ENCODE peak calls at places on chromosomes 2 and 18, in six cellular contexts. One of them, this sample, is unnamed.

GRCh38 chr2:95042472-95043271 is 17.2 kb downstream of the MAL start:
- DNase-seq in IMR-90: no peak
- DNase-seq in right cardiac atrium: peak
- DNase-seq in fibroblast of lung: no peak
- DNase-seq in sigmoid colon: peak
- DNase-seq in heart left ventricle: no peak
- DNase-seq in this sample: no peak

GRCh38 chr2:158953926-158954763 is 14.3 kb upstream of the TANC1 start:
- DNase-seq in IMR-90: peak
- DNase-seq in right cardiac atrium: peak
- DNase-seq in fibroblast of lung: peak
- DNase-seq in sigmoid colon: peak
- DNase-seq in heart left ventricle: peak
- DNase-seq in this sample: no peak

GRCh38 chr2:233929352-233929843 is 12.2 kb downstream of the TRPM8 start:
- DNase-seq in IMR-90: no peak
- DNase-seq in right cardiac atrium: no peak
- DNase-seq in fibroblast of lung: no peak
- DNase-seq in sigmoid colon: no peak
- DNase-seq in heart left ventricle: no peak
- DNase-seq in this sample: no peak

GRCh38 chr2:72035518-72036172 is 112.0 kb downstream of the CYP26B1 start:
- DNase-seq in IMR-90: peak
- DNase-seq in right cardiac atrium: no peak
- DNase-seq in fibroblast of lung: peak
- DNase-seq in sigmoid colon: no peak
- DNase-seq in heart left ventricle: no peak
- DNase-seq in this sample: no peak

GRCh38 chr2:1835581-1836201 is 91.4 kb upstream of the PXDN start:
- DNase-seq in IMR-90: no peak
- DNase-seq in right cardiac atrium: no peak
- DNase-seq in fibroblast of lung: no peak
- DNase-seq in sigmoid colon: no peak
- DNase-seq in heart left ventricle: no peak
- DNase-seq in this sample: no peak

GRCh38 chr2:8522682-8523081 is 159.2 kb upstream of the ID2 start:
- DNase-seq in IMR-90: no peak
- DNase-seq in right cardiac atrium: peak
- DNase-seq in fibroblast of lung: no peak
- DNase-seq in sigmoid colon: no peak
- DNase-seq in heart left ventricle: no peak
- DNase-seq in this sample: no peak

GRCh38 chr2:232632904-232633412 is 446 bp upstream of the EFHD1 start:
- DNase-seq in IMR-90: no peak
- DNase-seq in right cardiac atrium: peak
- DNase-seq in fibroblast of lung: peak
- DNase-seq in sigmoid colon: peak
- DNase-seq in heart left ventricle: peak
- DNase-seq in this sample: no peak

GRCh38 chr2:240922234-240922981 is 16.3 kb downstream of the CROCC2 start:
- DNase-seq in IMR-90: no peak
- DNase-seq in right cardiac atrium: peak
- DNase-seq in fibroblast of lung: no peak
- DNase-seq in sigmoid colon: peak
- DNase-seq in heart left ventricle: peak
- DNase-seq in this sample: no peak

GRCh38 chr2:44866131-44866530 is 75.4 kb upstream of the SIX3 start:
- DNase-seq in IMR-90: no peak
- DNase-seq in right cardiac atrium: no peak
- DNase-seq in fibroblast of lung: no peak
- DNase-seq in sigmoid colon: no peak
- DNase-seq in heart left ventricle: no peak
- DNase-seq in this sample: no peak

GRCh38 chr2:126885701-126886121 is 13.0 kb upstream of the TEX51 start:
- DNase-seq in IMR-90: peak
- DNase-seq in right cardiac atrium: peak
- DNase-seq in fibroblast of lung: peak
- DNase-seq in sigmoid colon: peak
- DNase-seq in heart left ventricle: no peak
- DNase-seq in this sample: no peak

GRCh38 chr2:47198985-47199451 is 43.9 kb upstream of the STPG4 start:
- DNase-seq in IMR-90: peak
- DNase-seq in right cardiac atrium: no peak
- DNase-seq in fibroblast of lung: peak
- DNase-seq in sigmoid colon: no peak
- DNase-seq in heart left ventricle: no peak
- DNase-seq in this sample: no peak

GRCh38 chr18:60508108-60508507 is 135.5 kb upstream of the MC4R start:
- DNase-seq in IMR-90: no peak
- DNase-seq in right cardiac atrium: no peak
- DNase-seq in fibroblast of lung: no peak
- DNase-seq in sigmoid colon: no peak
- DNase-seq in heart left ventricle: no peak
- DNase-seq in this sample: no peak

GRCh38 chr2:239465017-239466001 is 64.5 kb upstream of the HDAC4 start:
- DNase-seq in IMR-90: no peak
- DNase-seq in right cardiac atrium: peak
- DNase-seq in fibroblast of lung: peak
- DNase-seq in sigmoid colon: peak
- DNase-seq in heart left ventricle: peak
- DNase-seq in this sample: no peak

GRCh38 chr2:65436825-65437221 is 4.4 kb upstream of the SPRED2 start:
- DNase-seq in IMR-90: no peak
- DNase-seq in right cardiac atrium: no peak
- DNase-seq in fibroblast of lung: no peak
- DNase-seq in sigmoid colon: no peak
- DNase-seq in heart left ventricle: no peak
- DNase-seq in this sample: peak

GRCh38 chr18:3411854-3412268 is 38.1 kb upstream of the TGIF1 start:
- DNase-seq in IMR-90: no peak
- DNase-seq in right cardiac atrium: peak
- DNase-seq in fibroblast of lung: peak
- DNase-seq in sigmoid colon: no peak
- DNase-seq in heart left ventricle: peak
- DNase-seq in this sample: peak

GRCh38 chr2:190763901-190764514 is 115.1 kb downstream of the NAB1 start:
- DNase-seq in IMR-90: peak
- DNase-seq in right cardiac atrium: no peak
- DNase-seq in fibroblast of lung: peak
- DNase-seq in sigmoid colon: no peak
- DNase-seq in heart left ventricle: no peak
- DNase-seq in this sample: peak

GRCh38 chr18:35159782-35160181 is 81.1 kb upstream of the ZNF397 start:
- DNase-seq in IMR-90: no peak
- DNase-seq in right cardiac atrium: no peak
- DNase-seq in fibroblast of lung: no peak
- DNase-seq in sigmoid colon: no peak
- DNase-seq in heart left ventricle: no peak
- DNase-seq in this sample: no peak

GRCh38 chr2:9099341-9099751 is 95.9 kb upstream of the MBOAT2 start:
- DNase-seq in IMR-90: peak
- DNase-seq in right cardiac atrium: no peak
- DNase-seq in fibroblast of lung: peak
- DNase-seq in sigmoid colon: no peak
- DNase-seq in heart left ventricle: no peak
- DNase-seq in this sample: no peak

GRCh38 chr18:64002581-64002980 is 32.7 kb downstream of the SERPINB8 start:
- DNase-seq in IMR-90: no peak
- DNase-seq in right cardiac atrium: peak
- DNase-seq in fibroblast of lung: no peak
- DNase-seq in sigmoid colon: no peak
- DNase-seq in heart left ventricle: no peak
- DNase-seq in this sample: no peak

GRCh38 chr2:139825726-139826125 is 1045.5 kb upstream of the NXPH2 start:
- DNase-seq in IMR-90: no peak
- DNase-seq in right cardiac atrium: no peak
- DNase-seq in fibroblast of lung: no peak
- DNase-seq in sigmoid colon: no peak
- DNase-seq in heart left ventricle: no peak
- DNase-seq in this sample: no peak

GRCh38 chr2:39501412-39501811 is 64.3 kb upstream of the MAP4K3 start:
- DNase-seq in IMR-90: no peak
- DNase-seq in right cardiac atrium: no peak
- DNase-seq in fibroblast of lung: no peak
- DNase-seq in sigmoid colon: no peak
- DNase-seq in heart left ventricle: no peak
- DNase-seq in this sample: no peak

GRCh38 chr2:39492701-39493100 is 55.6 kb upstream of the MAP4K3 start:
- DNase-seq in IMR-90: no peak
- DNase-seq in right cardiac atrium: no peak
- DNase-seq in fibroblast of lung: no peak
- DNase-seq in sigmoid colon: no peak
- DNase-seq in heart left ventricle: no peak
- DNase-seq in this sample: no peak

GRCh38 chr2:39494784-39495251 is 57.7 kb upstream of the MAP4K3 start:
- DNase-seq in IMR-90: peak
- DNase-seq in right cardiac atrium: no peak
- DNase-seq in fibroblast of lung: peak
- DNase-seq in sigmoid colon: no peak
- DNase-seq in heart left ventricle: no peak
- DNase-seq in this sample: no peak

GRCh38 chr2:39499336-39499735 is 62.3 kb upstream of the MAP4K3 start:
- DNase-seq in IMR-90: no peak
- DNase-seq in right cardiac atrium: no peak
- DNase-seq in fibroblast of lung: no peak
- DNase-seq in sigmoid colon: no peak
- DNase-seq in heart left ventricle: no peak
- DNase-seq in this sample: no peak

DNA sequence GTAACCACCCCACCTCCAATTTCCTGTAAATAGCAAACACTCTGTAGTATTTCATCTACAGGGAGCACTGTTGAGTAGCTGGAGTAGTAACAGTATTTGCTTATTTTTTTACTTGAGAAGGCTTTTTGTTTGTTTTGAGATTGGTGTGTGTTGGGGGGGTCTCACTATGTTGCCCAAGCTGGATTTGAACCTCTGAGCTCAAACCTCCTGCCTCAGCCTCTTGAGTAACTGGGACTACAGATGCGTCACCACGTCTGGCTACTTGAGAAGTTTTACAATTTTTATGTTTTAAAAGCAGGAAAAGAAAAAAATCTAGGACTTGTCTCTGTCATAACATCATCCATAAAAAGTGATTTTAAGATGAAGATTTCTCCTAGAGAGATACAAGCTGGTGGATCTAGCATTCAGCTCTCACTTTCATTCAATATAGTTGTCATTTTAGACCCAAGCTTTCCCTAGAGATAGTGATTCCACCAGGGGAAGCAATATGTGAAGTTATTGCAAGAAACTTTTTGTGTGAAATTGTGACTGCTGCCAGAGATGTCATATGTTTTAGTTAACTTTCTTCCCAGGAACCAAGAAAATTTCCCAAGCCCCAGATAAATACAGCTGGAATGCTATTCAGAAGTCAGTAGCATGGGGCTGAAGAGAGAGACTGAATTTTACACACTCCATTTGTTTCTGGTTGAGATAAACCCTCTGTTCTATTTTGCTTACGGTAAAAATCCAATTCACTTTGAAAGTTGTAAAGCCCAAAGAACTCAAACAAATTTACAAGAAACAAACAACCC is 60.2 kb upstream of the MAP4K3 start:
- DNase-seq in IMR-90: peak
- DNase-seq in right cardiac atrium: no peak
- DNase-seq in fibroblast of lung: peak
- DNase-seq in sigmoid colon: peak
- DNase-seq in heart left ventricle: no peak
- DNase-seq in this sample: no peak
- H3K27ac ChIP-seq in IMR-90: peak
- H3K27ac ChIP-seq in right cardiac atrium: no peak
- H3K27ac ChIP-seq in fibroblast of lung: no peak
- H3K27ac ChIP-seq in sigmoid colon: no peak
- H3K27ac ChIP-seq in heart left ventricle: no peak
- H3K27ac ChIP-seq in this sample: no peak

DNA sequence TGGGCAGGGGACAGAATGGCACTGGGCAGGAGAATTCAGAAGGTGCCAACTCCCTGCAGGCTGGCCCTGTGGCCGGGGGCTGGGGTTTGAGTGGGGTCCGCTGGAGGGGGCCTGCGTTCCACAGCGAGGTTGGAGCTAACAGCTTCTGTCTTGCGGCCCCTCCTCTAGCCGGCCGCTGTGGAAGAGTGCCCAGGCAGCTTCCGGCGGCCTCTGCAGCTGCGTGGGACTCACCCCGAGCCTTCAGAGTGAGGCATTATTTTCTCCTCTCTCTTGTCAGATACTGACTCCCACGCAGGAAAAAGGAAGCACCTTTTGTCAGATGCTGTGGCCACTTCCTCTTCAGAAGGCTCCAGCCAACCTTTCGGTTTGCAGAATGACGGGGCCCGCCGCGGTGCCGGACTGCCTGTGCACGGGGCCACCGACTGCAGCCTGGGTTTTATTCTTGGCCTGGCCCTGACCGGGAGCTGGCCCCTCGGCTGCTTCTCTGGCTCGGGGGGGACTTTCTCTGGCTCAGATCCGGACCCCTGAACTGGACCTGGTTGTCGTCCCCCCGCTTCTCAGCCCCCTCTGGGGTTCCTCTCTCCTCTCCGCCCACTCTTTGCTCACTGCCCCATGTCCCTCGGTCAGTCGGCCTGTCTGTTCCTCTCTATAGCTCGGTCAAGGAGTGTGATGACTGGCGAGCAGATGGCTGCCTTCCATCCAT is 40.1 kb downstream of the ARHGAP25 start:
- DNase-seq in IMR-90: peak
- DNase-seq in right cardiac atrium: peak
- DNase-seq in fibroblast of lung: peak
- DNase-seq in sigmoid colon: peak
- DNase-seq in heart left ventricle: peak
- DNase-seq in this sample: peak
- H3K4me3 ChIP-seq in IMR-90: no peak
- H3K4me3 ChIP-seq in right cardiac atrium: peak
- H3K4me3 ChIP-seq in fibroblast of lung: no peak
- H3K4me3 ChIP-seq in sigmoid colon: peak
- H3K4me3 ChIP-seq in heart left ventricle: peak
- H3K4me3 ChIP-seq in this sample: peak

GRCh38 chr2:74036450-74037175 is 51.9 kb downstream of the TET3 start:
- DNase-seq in IMR-90: no peak
- DNase-seq in right cardiac atrium: no peak
- DNase-seq in fibroblast of lung: no peak
- DNase-seq in sigmoid colon: no peak
- DNase-seq in heart left ventricle: no peak
- DNase-seq in this sample: no peak
- H3K27ac ChIP-seq in IMR-90: no peak
- H3K27ac ChIP-seq in right cardiac atrium: no peak
- H3K27ac ChIP-seq in fibroblast of lung: no peak
- H3K27ac ChIP-seq in sigmoid colon: no peak
- H3K27ac ChIP-seq in heart left ventricle: no peak
- H3K27ac ChIP-seq in this sample: no peak

DNA sequence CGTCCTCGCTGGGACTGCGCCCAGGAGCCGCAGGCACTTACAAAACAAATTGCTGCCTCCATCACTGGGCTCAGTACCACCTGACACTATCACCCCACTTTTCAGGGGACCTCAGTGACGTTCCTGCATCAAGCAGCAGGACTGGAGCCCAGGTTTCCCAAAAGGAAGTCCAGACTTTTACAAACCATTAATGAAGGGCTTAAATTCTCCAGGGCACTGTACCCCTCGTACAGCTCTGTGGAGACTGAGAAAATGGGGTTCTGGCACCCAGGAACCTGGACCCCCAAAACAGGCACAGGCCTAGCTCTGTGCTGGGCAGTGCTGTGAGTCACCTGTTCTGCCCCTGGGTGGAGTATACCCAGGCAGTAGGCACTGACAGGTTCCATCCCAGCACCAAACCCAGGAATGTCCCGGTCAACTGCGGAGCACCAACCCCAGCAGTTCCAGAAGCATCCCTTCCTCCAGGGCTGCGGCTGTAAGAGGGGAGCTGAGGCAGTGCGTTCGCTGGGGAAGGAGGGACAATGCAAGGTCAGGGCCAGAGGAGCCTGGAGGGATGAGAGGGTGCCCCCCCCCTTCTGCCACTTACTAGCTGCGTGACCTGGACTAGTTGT is 24.6 kb upstream of the NOTO start:
- DNase-seq in IMR-90: no peak
- DNase-seq in right cardiac atrium: no peak
- DNase-seq in fibroblast of lung: no peak
- DNase-seq in sigmoid colon: peak
- DNase-seq in heart left ventricle: no peak
- DNase-seq in this sample: no peak
- H3K4me3 ChIP-seq in IMR-90: no peak
- H3K4me3 ChIP-seq in right cardiac atrium: no peak
- H3K4me3 ChIP-seq in fibroblast of lung: no peak
- H3K4me3 ChIP-seq in sigmoid colon: peak
- H3K4me3 ChIP-seq in heart left ventricle: peak
- H3K4me3 ChIP-seq in this sample: peak